ENCODE peak calls at places on chromosomes 16 and 17, in seven cellular contexts. W, K, Z, G, T, D and N are unnamed samples.

GRCh38 chr16:51648521-51648920 is 497.5 kb upstream of the SALL1 start:
- DNase-seq in W (no peak), K (no peak), Z (no peak), G (no peak), T (no peak), D (no peak), N (no peak)

GRCh38 chr17:41894791-41895331 is 23.9 kb downstream of the ACLY start:
- DNase-seq in W (no peak), K (no peak), Z (no peak), G (peak), T (no peak), D (peak), N (no peak)

GRCh38 chr17:9226794-9227135 is 205.5 kb downstream of the NTN1 start:
- DNase-seq in W (no peak), K (no peak), Z (no peak), G (no peak), T (no peak), D (peak), N (no peak)

GRCh38 chr16:67268136-67268579 is 11.2 kb upstream of the PLEKHG4 start:
- DNase-seq in W (no peak), K (no peak), Z (no peak), G (no peak), T (no peak), D (peak), N (peak)

GRCh38 chr17:71033336-71033735 is 864.0 kb downstream of the KCNJ2 start:
- DNase-seq in W (no peak), K (no peak), Z (no peak), G (no peak), T (no peak), D (no peak), N (no peak)

GRCh38 chr17:52156576-52156975 is 1.9 kb downstream of the CA10 start:
- DNase-seq in W (no peak), K (no peak), Z (no peak), G (no peak), T (no peak), D (no peak), N (no peak)

GRCh38 chr16:3148256-3149192 is 13.7 kb downstream of the ZNF213 start:
- DNase-seq in W (no peak), K (no peak), Z (no peak), G (no peak), T (no peak), D (no peak), N (no peak)

GRCh38 chr17:6374761-6375312 is 60.1 kb downstream of the AIPL1 start:
- DNase-seq in W (peak), K (peak), Z (no peak), G (peak), T (no peak), D (no peak), N (no peak)

GRCh38 chr16:66874079-66874775 is 6.1 kb upstream of the PDP2 start:
- DNase-seq in W (no peak), K (no peak), Z (no peak), G (no peak), T (no peak), D (no peak), N (no peak)

GRCh38 chr16:75304521-75305363 is 53.3 kb upstream of the BCAR1 start:
- DNase-seq in W (peak), K (peak), Z (no peak), G (peak), T (no peak), D (peak), N (no peak)

GRCh38 chr17:77647531-77647930 is 311.0 kb upstream of the TNRC6C start:
- DNase-seq in W (peak), K (no peak), Z (no peak), G (no peak), T (no peak), D (no peak), N (no peak)

GRCh38 chr16:17578921-17579876 is 108.4 kb upstream of the XYLT1 start:
- DNase-seq in W (peak), K (peak), Z (no peak), G (peak), T (peak), D (peak), N (peak)

GRCh38 chr16:76222853-76223252 is 54.3 kb upstream of the CNTNAP4 start:
- DNase-seq in W (no peak), K (no peak), Z (no peak), G (no peak), T (no peak), D (no peak), N (no peak)

GRCh38 chr16:86379505-86379846 is 130.9 kb upstream of the FOXF1 start:
- DNase-seq in W (no peak), K (no peak), Z (no peak), G (no peak), T (no peak), D (no peak), N (no peak)

GRCh38 chr17:2883544-2884203 is 87.4 kb downstream of the RAP1GAP2 start:
- DNase-seq in W (no peak), K (peak), Z (no peak), G (no peak), T (no peak), D (peak), N (no peak)

GRCh38 chr17:31560836-31561235 is 169.4 kb downstream of the RAB11FIP4 start:
- DNase-seq in W (peak), K (no peak), Z (no peak), G (no peak), T (no peak), D (no peak), N (no peak)

GRCh38 chr17:72890711-72891110 is 201.8 kb downstream of the SLC39A11 start:
- DNase-seq in W (peak), K (peak), Z (no peak), G (no peak), T (no peak), D (no peak), N (no peak)

GRCh38 chr17:70127221-70127873 is 42.0 kb upstream of the KCNJ2 start:
- DNase-seq in W (no peak), K (no peak), Z (no peak), G (no peak), T (no peak), D (no peak), N (no peak)

GRCh38 chr17:17628388-17629008 is 37.0 kb upstream of the PEMT start:
- DNase-seq in W (no peak), K (no peak), Z (no peak), G (no peak), T (no peak), D (no peak), N (no peak)

GRCh38 chr17:2710075-2710803 is 1.3 kb downstream of the CLUH start:
- DNase-seq in W (peak), K (no peak), Z (no peak), G (no peak), T (no peak), D (no peak), N (no peak)

GRCh38 chr16:88651276-88651988 is 579 bp upstream of the CYBA start:
- DNase-seq in W (peak), K (no peak), Z (no peak), G (peak), T (no peak), D (peak), N (peak)

GRCh38 chr17:67364847-67365761 is 1.3 kb downstream of the PSMD12 start:
- DNase-seq in W (no peak), K (no peak), Z (no peak), G (no peak), T (no peak), D (no peak), N (no peak)

GRCh38 chr16:14181371-14182050 is 110.4 kb downstream of the MRTFB start:
- DNase-seq in W (no peak), K (peak), Z (no peak), G (no peak), T (no peak), D (no peak), N (no peak)

GRCh38 chr17:79325707-79326106 is 251.1 kb downstream of the ENGASE start:
- DNase-seq in W (no peak), K (no peak), Z (no peak), G (no peak), T (no peak), D (no peak), N (no peak)

GRCh38 chr17:8022358-8023038 is 16.4 kb upstream of the ALOX15B start:
- DNase-seq in W (peak), K (no peak), Z (no peak), G (no peak), T (no peak), D (no peak), N (no peak)

GRCh38 chr17:70622382-70623260 is 453.3 kb downstream of the KCNJ2 start:
- DNase-seq in W (no peak), K (peak), Z (no peak), G (no peak), T (no peak), D (peak), N (peak)

GRCh38 chr17:73657473-73658116 is 13.3 kb upstream of the SDK2 start:
- DNase-seq in W (no peak), K (peak), Z (no peak), G (no peak), T (peak), D (peak), N (peak)

GRCh38 chr17:80774146-80774545 is 217.5 kb upstream of the CHMP6 start:
- DNase-seq in W (no peak), K (no peak), Z (peak), G (no peak), T (no peak), D (no peak), N (no peak)

GRCh38 chr17:70675070-70675590 is 505.8 kb downstream of the KCNJ2 start:
- DNase-seq in W (no peak), K (no peak), Z (no peak), G (no peak), T (no peak), D (no peak), N (no peak)

GRCh38 chr17:55601874-55602364 is 90.7 kb upstream of the SMIM36 start:
- DNase-seq in W (no peak), K (peak), Z (no peak), G (no peak), T (no peak), D (no peak), N (no peak)

GRCh38 chr17:64240741-64241347 is 22.2 kb downstream of the TEX2 start:
- DNase-seq in W (peak), K (no peak), Z (no peak), G (no peak), T (peak), D (peak), N (peak)

GRCh38 chr17:42428141-42428944 is 5.3 kb upstream of the CAVIN1 start:
- DNase-seq in W (no peak), K (peak), Z (peak), G (peak), T (peak), D (peak), N (peak)

GRCh38 chr17:74407384-74407783 is 24.5 kb upstream of the GPRC5C start:
- DNase-seq in W (no peak), K (no peak), Z (no peak), G (no peak), T (no peak), D (no peak), N (no peak)

GRCh38 chr17:17711708-17712141 is 30.5 kb downstream of the RAI1 start:
- DNase-seq in W (no peak), K (no peak), Z (no peak), G (no peak), T (no peak), D (no peak), N (no peak)

GRCh38 chr17:66383353-66383752 is 80.9 kb downstream of the PRKCA start:
- DNase-seq in W (no peak), K (no peak), Z (no peak), G (no peak), T (no peak), D (no peak), N (no peak)

GRCh38 chr16:88306860-88307545 is 75.8 kb upstream of the ZNF469 start:
- DNase-seq in W (no peak), K (no peak), Z (no peak), G (peak), T (no peak), D (no peak), N (no peak)

GRCh38 chr17:74749262-74750038 is 1.0 kb downstream of the NHERF1 start:
- DNase-seq in W (no peak), K (no peak), Z (no peak), G (no peak), T (no peak), D (peak), N (no peak)

GRCh38 chr16:77297996-77298637 is 98.9 kb downstream of the SYCE1L start:
- DNase-seq in W (no peak), K (no peak), Z (no peak), G (peak), T (no peak), D (no peak), N (no peak)

GRCh38 chr16:69672315-69672997 is 53.9 kb downstream of the NQO1 start:
- DNase-seq in W (no peak), K (no peak), Z (no peak), G (no peak), T (no peak), D (no peak), N (no peak)
- TF ChIP-seq CTCF in W (no peak), K (no peak), Z (no peak), G (no peak), T (no peak), D (no peak), N (no peak)

GRCh38 chr16:84821179-84821578 is 1.4 kb downstream of the CRISPLD2 start:
- DNase-seq in W (no peak), K (no peak), Z (no peak), G (no peak), T (no peak), D (no peak), N (no peak)

GRCh38 chr16:84819644-84820304 is at the start of gene CRISPLD2:
- DNase-seq in W (peak), K (peak), Z (peak), G (no peak), T (peak), D (peak), N (peak)

GRCh38 chr16:84821728-84822676 is 2.2 kb downstream of the CRISPLD2 start:
- DNase-seq in W (no peak), K (no peak), Z (no peak), G (no peak), T (no peak), D (peak), N (no peak)

GRCh38 chr16:84820305-84820684 is 510 bp downstream of the CRISPLD2 start:
- DNase-seq in W (no peak), K (no peak), Z (no peak), G (no peak), T (no peak), D (peak), N (no peak)

DNA sequence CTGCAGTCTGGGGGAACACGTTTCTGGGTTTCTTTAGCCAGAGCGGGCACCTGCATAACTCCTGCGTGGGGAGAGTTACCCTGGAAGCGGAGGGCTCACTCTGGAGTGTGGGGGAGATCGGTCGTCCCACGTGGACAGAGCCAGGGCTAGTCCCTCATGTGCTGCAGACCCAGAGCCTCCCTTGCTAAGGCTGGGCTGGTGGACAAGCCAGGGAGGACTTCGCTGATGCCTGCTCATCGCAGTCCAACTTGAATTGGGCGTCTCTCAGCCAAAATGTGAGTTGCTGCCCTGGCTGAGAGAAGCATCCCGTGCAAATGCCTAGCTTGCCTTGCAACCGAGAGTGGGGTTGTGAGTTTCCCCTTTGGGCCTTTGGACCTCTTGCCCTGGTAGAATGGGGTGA is 986 bp downstream of the CRISPLD2 start:
- DNase-seq in W (no peak), K (no peak), Z (no peak), G (no peak), T (no peak), D (peak), N (no peak)
- H3K4me3 ChIP-seq in W (peak), K (no peak), Z (peak), G (peak), T (peak), D (peak), N (peak)

GRCh38 chr16:27859020-27859419 is 204.5 kb downstream of the GSG1L start:
- DNase-seq in W (no peak), K (no peak), Z (peak), G (no peak), T (no peak), D (no peak), N (no peak)
- TF ChIP-seq CTCF in W (no peak), K (no peak), Z (no peak), G (no peak), T (no peak), D (no peak), N (no peak)

DNA sequence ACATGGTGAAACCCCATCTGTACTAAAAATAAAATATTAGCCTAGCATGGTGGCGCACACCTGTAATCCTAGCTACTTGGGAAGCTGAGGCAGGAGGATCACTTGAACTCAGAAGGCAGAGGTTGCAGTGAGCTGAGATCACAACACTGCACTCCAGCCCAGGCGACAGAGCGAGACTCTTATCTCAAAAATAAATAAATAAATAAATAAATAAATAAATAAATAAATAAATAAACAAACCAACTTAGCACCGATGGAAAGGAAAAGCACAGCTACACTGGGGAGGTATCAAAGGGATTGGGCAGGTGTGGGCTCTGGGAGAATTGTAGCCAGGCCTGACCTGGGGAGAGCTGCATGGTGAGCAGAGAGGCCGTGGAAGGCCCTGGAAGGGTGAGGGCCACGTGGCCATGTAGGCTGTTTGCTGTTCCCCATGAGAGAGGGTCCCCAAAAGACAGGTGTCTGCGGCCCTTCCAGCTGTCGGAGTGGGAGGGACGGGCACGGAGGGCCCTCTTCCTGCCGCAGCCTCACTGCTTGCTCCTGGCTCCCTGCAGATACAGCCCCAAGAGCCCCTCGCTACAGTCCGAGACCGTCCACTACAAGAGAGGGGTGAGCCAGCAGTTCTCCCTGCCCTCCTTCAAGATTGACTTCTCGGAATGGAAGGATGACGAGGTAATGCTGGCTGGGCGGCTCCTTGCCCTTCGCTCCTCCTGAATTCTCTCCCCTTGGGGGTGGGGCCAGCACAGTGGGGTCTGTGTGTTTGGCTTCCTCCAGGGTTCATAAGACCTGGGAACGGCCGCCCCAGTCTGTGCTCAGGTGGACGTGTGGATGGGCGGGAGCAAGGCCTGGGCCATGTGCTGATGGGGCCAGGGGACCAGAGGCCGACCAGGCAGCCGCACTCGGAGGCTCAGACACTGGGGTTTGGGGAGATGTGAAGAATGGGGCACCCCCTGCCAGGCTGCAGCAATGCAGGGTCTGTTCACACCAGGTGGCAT is 32.4 kb downstream of the MGRN1 start:
- DNase-seq in W (no peak), K (no peak), Z (no peak), G (no peak), T (no peak), D (no peak), N (no peak)
- H3K4me3 ChIP-seq in W (no peak), K (no peak), Z (no peak), G (no peak), T (no peak), D (no peak), N (no peak)

GRCh38 chr17:32854834-32855389 is 22.0 kb downstream of the MYO1D start:
- DNase-seq in W (no peak), K (no peak), Z (no peak), G (no peak), T (no peak), D (no peak), N (no peak)
- TF ChIP-seq CTCF in W (no peak), K (no peak), Z (no peak), G (no peak), T (no peak), D (no peak), N (no peak)